ENCODE peak calls at places on chromosomes 1 and 21, in nine cellular contexts. J, V, G, Z, W, B, N, X and U are unnamed samples.

GRCh38 chr1:57506941-57507340 is 83.1 kb upstream of the DAB1 start:
- DNase-seq in Z (no peak), W (no peak), G (no peak), J (no peak), V (no peak), B (no peak), X (no peak), N (no peak), U (no peak)

GRCh38 chr1:119220980-119221379 is 80.5 kb upstream of the WARS2 start:
- DNase-seq in Z (no peak), G (no peak), W (no peak), J (peak; percentile 5), X (no peak), V (no peak), N (no peak), B (peak; percentile 72), U (peak; percentile 83)

GRCh38 chr1:244796719-244797406 is 38.6 kb upstream of the COX20 start:
- DNase-seq in N (no peak), J (peak; percentile 81), V (peak; percentile 51), X (peak; percentile 86), W (peak; percentile 46), B (peak; percentile 61), G (no peak), Z (peak; percentile 62), U (peak; percentile 71)

GRCh38 chr21:42614811-42615342 is 38.5 kb upstream of the PDE9A start:
- DNase-seq in W (no peak), G (no peak), X (peak; percentile 59), V (peak; percentile 81), N (no peak), J (no peak), B (no peak), Z (peak; percentile 18), U (peak; percentile 34)

GRCh38 chr1:236176337-236177336 is 34.3 kb downstream of the GPR137B start:
- DNase-seq in J (no peak), W (no peak), V (no peak), N (no peak), B (no peak), Z (no peak), X (no peak), G (no peak), U (peak; percentile 14)

GRCh38 chr1:58975888-58976287 is 192.0 kb upstream of the JUN start:
- DNase-seq in N (no peak), B (no peak), J (no peak), X (no peak), W (no peak), Z (no peak), V (peak; percentile 30), G (no peak), U (no peak)

GRCh38 chr1:201180901-201181300 is 9.7 kb upstream of the IGFN1 start:
- DNase-seq in W (no peak), X (no peak), V (no peak), J (no peak), B (no peak), G (no peak), Z (no peak), N (no peak), U (no peak)

GRCh38 chr21:29372063-29372802 is 73.5 kb downstream of the BACH1 start:
- DNase-seq in J (peak; percentile 91), B (peak; percentile 77), X (peak; percentile 76), W (peak; percentile 33), N (peak; percentile 26), Z (peak; percentile 84), G (no peak), V (peak; percentile 76), U (peak; percentile 86)

GRCh38 chr1:97097404-97097925 is 375.9 kb downstream of the PTBP2 start:
- DNase-seq in B (no peak), N (no peak), W (no peak), X (no peak), J (no peak), Z (no peak), G (no peak), V (no peak), U (no peak)

GRCh38 chr1:211735208-211736170 is 60.1 kb upstream of the NEK2 start:
- DNase-seq in N (peak; percentile 97), Z (no peak), V (peak; percentile 24), W (no peak), B (peak; percentile 78), J (peak; percentile 68), X (peak; percentile 79), G (no peak), U (peak; percentile 88)

GRCh38 chr1:6597777-6598131 is 4.9 kb downstream of the KLHL21 start:
- DNase-seq in W (no peak), V (no peak), N (no peak), B (no peak), Z (no peak), X (peak; percentile 35), J (no peak), G (no peak), U (no peak)

GRCh38 chr21:35090403-35090802 is 41.3 kb upstream of the RUNX1 start:
- DNase-seq in W (no peak), V (no peak), G (no peak), B (no peak), J (no peak), X (no peak), Z (no peak), N (no peak), U (no peak)

GRCh38 chr1:65049941-65050713 is 83.8 kb upstream of the JAK1 start:
- DNase-seq in X (no peak), G (no peak), N (no peak), V (no peak), Z (no peak), B (no peak), W (no peak), J (no peak), U (no peak)

GRCh38 chr1:24589200-24589599 is 33.3 kb downstream of the NCMAP start:
- DNase-seq in J (no peak), N (no peak), X (no peak), Z (no peak), W (no peak), B (no peak), G (no peak), V (no peak), U (no peak)

GRCh38 chr1:93591291-93591832 is 90.3 kb downstream of the BCAR3 start:
- DNase-seq in V (no peak), N (no peak), W (no peak), Z (no peak), J (no peak), B (no peak), G (no peak), X (no peak), U (no peak)

GRCh38 chr1:152926091-152926490 is 17.7 kb downstream of the IVL start:
- DNase-seq in Z (peak; percentile 7), X (no peak), B (peak; percentile 62), J (peak; percentile 46), V (no peak), N (no peak), G (no peak), W (no peak), U (peak; percentile 40)

GRCh38 chr1:99818063-99818699 is 32.0 kb upstream of the AGL start:
- DNase-seq in V (no peak), W (no peak), J (peak; percentile 2), N (no peak), X (no peak), Z (no peak), B (peak; percentile 58), G (no peak), U (peak; percentile 19)

GRCh38 chr1:177585492-177586220 is 384.2 kb downstream of the SEC16B start:
- DNase-seq in N (no peak), B (no peak), V (peak; percentile 72), Z (no peak), X (no peak), W (no peak), G (no peak), J (peak; percentile 2), U (peak; percentile 19)

GRCh38 chr1:94858276-94858675 is 38.1 kb downstream of the SLC44A3 start:
- DNase-seq in N (no peak), V (no peak), B (no peak), Z (no peak), X (no peak), W (no peak), J (no peak), G (no peak), U (peak; percentile 12)

GRCh38 chr1:31575373-31576140 is 758 bp upstream of the TINAGL1 start:
- DNase-seq in V (peak; percentile 84), G (no peak), Z (no peak), N (no peak), B (no peak), X (peak; percentile 72), J (no peak), W (no peak), U (no peak)

GRCh38 chr1:110538082-110538481 is 19.1 kb upstream of the KCNA10 start:
- DNase-seq in V (no peak), W (no peak), B (no peak), J (no peak), Z (no peak), X (no peak), N (no peak), G (no peak), U (no peak)

GRCh38 chr1:114979278-114979891 is 50.2 kb upstream of the TSHB start:
- DNase-seq in G (peak; percentile 18), J (peak; percentile 74), N (no peak), Z (peak; percentile 64), B (peak; percentile 51), X (peak; percentile 86), W (peak; percentile 54), V (peak; percentile 63), U (peak; percentile 60)

DNA sequence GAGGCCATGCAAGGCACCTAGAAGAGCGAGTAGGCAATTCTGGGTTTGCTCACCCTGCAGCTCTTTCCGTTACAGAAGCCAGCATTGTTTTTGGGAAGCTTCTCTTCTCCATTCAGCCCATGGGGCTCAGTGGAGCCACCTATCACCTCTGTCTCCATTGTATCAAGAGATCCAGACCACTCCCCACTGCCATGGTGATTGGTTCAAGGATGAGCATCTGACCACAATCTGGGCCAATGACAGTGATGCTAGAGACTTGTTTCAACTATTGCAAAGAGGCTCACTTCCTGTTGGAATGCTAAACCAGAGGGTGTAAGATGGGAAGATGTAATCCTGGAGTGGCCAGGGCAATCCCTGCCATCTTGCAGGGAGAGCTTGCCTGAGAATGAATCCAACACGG is 6.6 kb downstream of the SPATA21 start:
- DNase-seq in X (peak; percentile 73), G (no peak), N (no peak), W (no peak), J (no peak), B (no peak), Z (peak; percentile 50), V (no peak), U (peak; percentile 20)
- TF ChIP-seq CTCF in X (no peak), G (no peak), N (no peak), W (no peak), J (no peak), B (no peak), Z (peak; percentile 49), V (no peak), U (no peak)

GRCh38 chr1:184385863-184386262 is 966 bp upstream of the C1orf21 start:
- DNase-seq in B (no peak), Z (no peak), J (no peak), V (no peak), N (no peak), G (no peak), W (no peak), X (no peak), U (no peak)
- H3K4me3 ChIP-seq in B (peak overlapping the region; percentile 82), Z (no peak overlapping the region), J (peak overlapping the region; percentile 82), V (peak overlapping the region; percentile 98), N (peak overlapping the region; percentile 59), G (peak overlapping the region; percentile 95), W (peak overlapping the region; percentile 92), X (peak overlapping the region; percentile 89), U (peak overlapping the region; percentile 57)

GRCh38 chr1:2641381-2642130 is 8.7 kb upstream of the MMEL1 start:
- DNase-seq in W (no peak), Z (no peak), B (no peak), J (no peak), N (no peak), V (no peak), G (no peak), X (peak; percentile 61), U (no peak)
- TF ChIP-seq CTCF in W (no peak), Z (no peak), B (no peak), J (no peak), N (no peak), V (no peak), G (no peak), X (peak; percentile 38), U (no peak)

GRCh38 chr21:17947546-17947945 is 128.4 kb upstream of the C21orf91 start:
- DNase-seq in V (no peak), G (no peak), J (no peak), X (no peak), W (no peak), Z (no peak), B (no peak), N (no peak), U (no peak)
- H3K4me3 ChIP-seq in V (no peak overlapping the region), G (no peak overlapping the region), J (no peak overlapping the region), X (no peak overlapping the region), W (no peak overlapping the region), Z (no peak overlapping the region), B (no peak overlapping the region), N (no peak overlapping the region), U (no peak overlapping the region)